ENCODE peak calls at places on chromosomes 4 and X, in eight cellular contexts. R is HFF-Myc, I is cardiac fibroblast, S is glutamatergic neuron, K is MM.1S, V is pancreas, J is fibroblast of the aortic adventitia, N is Calu3. H is an unnamed sample.

GRCh38 chr4:6180841-6181631 is 19.3 kb downstream of the JAKMIP1 start:
- DNase-seq in R (no peak), I (no peak), S (no peak), K (peak; percentile 85), V (peak; percentile 22), J (no peak), N (no peak), H (peak; percentile 69)

GRCh38 chrX:48045410-48046311 is 25.8 kb downstream of the ZNF630 start:
- DNase-seq in R (peak; percentile 4), I (peak; percentile 68), S (no peak), K (no peak), V (no peak), J (peak; percentile 95), N (no peak), H (no peak)

GRCh38 chr4:173272987-173273386 is 61.2 kb downstream of the HMGB2 start:
- DNase-seq in R (no peak), I (peak; percentile 74), S (no peak), K (no peak), V (no peak), J (peak; percentile 34), N (no peak), H (no peak)

GRCh38 chrX:149010026-149010898 is 494.8 kb downstream of the IDS start:
- DNase-seq in R (no peak), I (no peak), S (no peak), K (no peak), V (no peak), J (no peak), N (no peak), H (no peak)

GRCh38 chrX:130079824-130080406 is 30.4 kb downstream of the ELF4 start:
- DNase-seq in R (peak; percentile 63), I (peak; percentile 77), S (peak; percentile 64), K (peak; percentile 58), V (no peak), J (peak; percentile 94), N (peak; percentile 61), H (peak; percentile 44)

GRCh38 chr4:170009291-170009690 is 16.9 kb downstream of the MFAP3L start:
- DNase-seq in R (no peak), I (no peak), S (no peak), K (no peak), V (no peak), J (no peak), N (no peak), H (no peak)

GRCh38 chrX:53290441-53291041 is 9.2 kb upstream of the IQSEC2 start:
- DNase-seq in R (no peak), I (no peak), S (no peak), K (no peak), V (no peak), J (no peak), N (no peak), H (no peak)

GRCh38 chr4:71126719-71127118 is 133.3 kb downstream of the DCK start:
- DNase-seq in R (peak; percentile 38), I (peak; percentile 89), S (no peak), K (no peak), V (no peak), J (peak; percentile 86), N (peak; percentile 56), H (no peak)

GRCh38 chr4:7647932-7648812 is 213.4 kb upstream of the PSAPL1 start:
- DNase-seq in R (peak; percentile 81), I (peak; percentile 5), S (no peak), K (no peak), V (no peak), J (no peak), N (no peak), H (no peak)

GRCh38 chr4:54094449-54094848 is 5.5 kb upstream of the GSX2 start:
- DNase-seq in R (no peak), I (no peak), S (no peak), K (no peak), V (no peak), J (no peak), N (no peak), H (no peak)

GRCh38 chrX:16839852-16840460 is 30.2 kb downstream of the RBBP7 start:
- DNase-seq in R (no peak), I (peak; percentile 83), S (no peak), K (no peak), V (no peak), J (peak; percentile 84), N (no peak), H (no peak)

GRCh38 chrX:16839224-16839851 is 30.8 kb downstream of the RBBP7 start:
- DNase-seq in R (no peak), I (no peak), S (no peak), K (no peak), V (no peak), J (no peak), N (no peak), H (no peak)

GRCh38 chrX:16834811-16835210 is 35.4 kb downstream of the RBBP7 start:
- DNase-seq in R (no peak), I (no peak), S (no peak), K (no peak), V (no peak), J (no peak), N (no peak), H (no peak)

GRCh38 chrX:16838202-16839066 is 31.7 kb downstream of the RBBP7 start:
- DNase-seq in R (no peak), I (peak; percentile 83), S (no peak), K (no peak), V (no peak), J (peak; percentile 92), N (no peak), H (no peak)

DNA sequence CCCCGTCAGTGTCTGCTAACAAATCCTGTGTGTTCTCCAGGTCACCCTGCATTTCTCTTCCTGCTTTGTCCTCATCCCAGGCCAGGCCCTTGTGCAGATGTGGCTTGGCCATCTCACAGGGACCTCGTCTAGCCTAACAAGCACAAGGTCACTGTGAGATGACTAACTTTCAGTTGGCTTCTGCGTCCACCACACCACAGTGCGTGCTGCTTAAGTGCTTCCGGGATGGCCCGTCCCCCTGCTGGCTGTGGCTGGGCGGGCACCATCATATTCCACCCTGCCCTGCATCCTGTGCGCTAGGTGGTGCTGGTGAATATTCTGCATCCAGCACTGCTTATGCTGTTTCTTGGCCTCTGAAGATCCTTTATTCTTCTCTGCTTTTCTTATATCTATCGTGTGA is 33.8 kb downstream of the RBBP7 start:
- DNase-seq in R (no peak), I (no peak), S (peak; percentile 48), K (no peak), V (no peak), J (no peak), N (peak; percentile 57), H (no peak)
- TF ChIP-seq CTCF in R (peak; percentile 32), I (peak; percentile 26), S (peak; percentile 55), K (peak; percentile 9), V (no peak), J (peak; percentile 44), N (peak; percentile 65), H (no peak)

DNA sequence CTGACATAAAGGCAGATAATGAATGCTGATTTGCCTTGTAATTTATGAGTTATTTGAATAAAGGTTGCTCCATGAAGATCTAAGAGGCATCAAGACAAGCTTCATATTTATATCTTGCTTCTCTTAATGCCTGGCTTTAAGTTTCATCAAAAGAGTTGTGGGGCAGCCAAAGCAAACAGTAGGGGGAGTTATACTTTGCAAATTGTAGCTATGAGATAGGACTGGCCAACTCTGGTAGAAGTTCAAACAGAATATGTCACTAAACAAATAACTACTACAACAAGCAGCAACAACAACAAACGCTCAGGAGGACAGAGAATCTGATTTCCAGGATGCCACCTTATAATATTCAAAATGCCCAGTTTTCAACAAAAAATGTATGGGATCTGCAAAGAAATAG is 69.1 kb upstream of the PLAC1 start:
- DNase-seq in R (no peak), I (peak; percentile 49), S (no peak), K (no peak), V (no peak), J (no peak), N (no peak), H (no peak)
- TF ChIP-seq CTCF in R (peak; percentile 8), I (peak; percentile 19), S (no peak), K (no peak), V (no peak), J (no peak), N (no peak), H (no peak)

DNA sequence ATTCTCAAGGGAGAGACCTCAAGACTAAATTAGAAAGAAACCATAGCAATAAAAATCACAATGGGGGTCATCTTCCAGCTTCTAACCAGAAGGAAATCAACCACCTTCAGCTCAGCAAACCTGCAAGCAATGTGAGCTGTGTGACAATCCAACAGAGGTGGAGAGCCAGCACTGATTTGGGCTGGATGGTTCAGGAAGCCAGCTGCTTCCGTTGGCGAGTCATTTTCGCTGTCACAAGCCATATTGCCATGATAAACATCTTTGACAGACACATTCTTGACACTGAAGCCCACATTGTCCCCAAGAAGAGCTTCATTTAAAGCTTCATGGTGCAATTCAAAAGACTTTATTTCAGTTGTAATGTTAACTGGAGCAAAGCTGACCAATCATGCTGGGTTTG is 22.7 kb downstream of the F8A1 start:
- DNase-seq in R (no peak), I (no peak), S (no peak), K (peak; percentile 18), V (no peak), J (no peak), N (no peak), H (no peak)
- TF ChIP-seq CTCF in R (no peak), I (no peak), S (no peak), K (no peak), V (no peak), J (no peak), N (no peak), H (no peak)

GRCh38 chr4:112379306-112379705 is 82.1 kb downstream of the ALPK1 start:
- DNase-seq in R (no peak), I (no peak), S (peak; percentile 91), K (no peak), V (no peak), J (no peak), N (no peak), H (no peak)
- TF ChIP-seq CTCF in R (no peak), I (no peak), S (peak; percentile 32), K (no peak), V (no peak), J (no peak), N (no peak), H (no peak)

GRCh38 chr4:85368932-85369331 is 106.0 kb upstream of the ARHGAP24 start:
- DNase-seq in R (no peak), I (no peak), S (no peak), K (no peak), V (no peak), J (no peak), N (no peak), H (no peak)

GRCh38 chr4:85372986-85373385 is 102.0 kb upstream of the ARHGAP24 start:
- DNase-seq in R (no peak), I (no peak), S (no peak), K (no peak), V (no peak), J (no peak), N (no peak), H (no peak)

GRCh38 chr4:85368240-85368639 is 106.7 kb upstream of the ARHGAP24 start:
- DNase-seq in R (no peak), I (no peak), S (no peak), K (no peak), V (no peak), J (no peak), N (no peak), H (no peak)

GRCh38 chr4:85369703-85370380 is 105.1 kb upstream of the ARHGAP24 start:
- DNase-seq in R (no peak), I (no peak), S (no peak), K (no peak), V (no peak), J (no peak), N (no peak), H (no peak)

GRCh38 chr4:85370400-85371032 is 104.4 kb upstream of the ARHGAP24 start:
- DNase-seq in R (peak; percentile 14), I (peak; percentile 67), S (peak; percentile 50), K (peak; percentile 34), V (no peak), J (peak; percentile 51), N (peak; percentile 44), H (peak; percentile 13)
- TF ChIP-seq CTCF in R (peak; percentile 89), I (peak; percentile 87), S (peak; percentile 69), K (peak; percentile 76), V (peak; percentile 47), J (peak; percentile 82), N (peak; percentile 64), H (peak; percentile 72)